ENCODE peak calls at places on chromosomes 11 and 22, in eight cellular contexts. H, Z, V, K, G, A, Q and F are unnamed samples. For H3K4me1, the result is how much of the 10 kb centered on the place peaks cover.

GRCh38 chr11:15525582-15525981 is 410.9 kb downstream of the INSC start:
- DNase-seq in H (no peak), Z (no peak), V (peak), K (no peak), G (no peak), A (no peak), Q (no peak), F (no peak)

GRCh38 chr11:77101043-77101537 is 1.6 kb upstream of the OMP start:
- DNase-seq in H (peak), Z (no peak), V (no peak), K (peak), G (peak), A (no peak), Q (peak), F (peak)

GRCh38 chr11:79312591-79313267 is 128.1 kb downstream of the TENM4 start:
- DNase-seq in H (no peak), Z (no peak), V (no peak), K (no peak), G (no peak), A (no peak), Q (peak), F (no peak)

GRCh38 chr22:46730568-46731245 is 7.3 kb downstream of the CERK start:
- DNase-seq in H (no peak), Z (no peak), V (no peak), K (no peak), G (no peak), A (no peak), Q (no peak), F (no peak)

GRCh38 chr11:1395773-1396374 is 6.1 kb downstream of the BRSK2 start:
- DNase-seq in H (no peak), Z (no peak), V (no peak), K (no peak), G (no peak), A (no peak), Q (no peak), F (no peak)

GRCh38 chr11:119741369-119742262 is 12.6 kb upstream of the NECTIN1 start:
- DNase-seq in H (peak), Z (no peak), V (peak), K (peak), G (peak), A (peak), Q (no peak), F (peak)

GRCh38 chr11:107017433-107018227 is 646 bp downstream of the GUCY1A2 start:
- DNase-seq in H (peak), Z (no peak), V (peak), K (peak), G (peak), A (peak), Q (no peak), F (peak)

GRCh38 chr11:27084407-27084985 is 43.9 kb downstream of the BBOX1 start:
- DNase-seq in H (no peak), Z (no peak), V (no peak), K (no peak), G (peak), A (no peak), Q (peak), F (no peak)

GRCh38 chr22:33049125-33049729 is 9.0 kb downstream of the SYN3 start:
- DNase-seq in H (peak), Z (peak), V (peak), K (peak), G (peak), A (no peak), Q (peak), F (peak)

GRCh38 chr22:39995346-39996252 is 845 bp downstream of the FAM83F start:
- DNase-seq in H (no peak), Z (no peak), V (peak), K (no peak), G (no peak), A (no peak), Q (no peak), F (no peak)

GRCh38 chr11:111730031-111730430 is 36.2 kb downstream of the PPP2R1B start:
- DNase-seq in H (no peak), Z (no peak), V (no peak), K (no peak), G (peak), A (no peak), Q (no peak), F (no peak)

GRCh38 chr11:405976-406795 is 8.6 kb downstream of the SIGIRR start:
- DNase-seq in H (no peak), Z (no peak), V (peak), K (no peak), G (no peak), A (no peak), Q (no peak), F (peak)

GRCh38 chr11:61895046-61895717 is 3.8 kb upstream of the FADS3 start:
- DNase-seq in H (no peak), Z (no peak), V (no peak), K (no peak), G (no peak), A (no peak), Q (no peak), F (no peak)
- H3K27ac ChIP-seq in H (no peak), Z (no peak), V (no peak), K (peak), G (no peak), A (no peak), Q (no peak), F (no peak)

GRCh38 chr22:38305481-38306448 is 11.5 kb downstream of the CSNK1E start:
- DNase-seq in H (no peak), Z (no peak), V (peak), K (no peak), G (no peak), A (no peak), Q (peak), F (no peak)

GRCh38 chr22:38302906-38303305 is 14.3 kb downstream of the CSNK1E start:
- DNase-seq in H (no peak), Z (no peak), V (no peak), K (no peak), G (no peak), A (no peak), Q (no peak), F (no peak)

GRCh38 chr22:38304526-38304925 is 12.7 kb downstream of the CSNK1E start:
- DNase-seq in H (no peak), Z (no peak), V (no peak), K (no peak), G (no peak), A (no peak), Q (no peak), F (no peak)

GRCh38 chr22:38300197-38300945 is 16.9 kb downstream of the CSNK1E start:
- DNase-seq in H (no peak), Z (no peak), V (no peak), K (no peak), G (no peak), A (no peak), Q (no peak), F (no peak)

DNA sequence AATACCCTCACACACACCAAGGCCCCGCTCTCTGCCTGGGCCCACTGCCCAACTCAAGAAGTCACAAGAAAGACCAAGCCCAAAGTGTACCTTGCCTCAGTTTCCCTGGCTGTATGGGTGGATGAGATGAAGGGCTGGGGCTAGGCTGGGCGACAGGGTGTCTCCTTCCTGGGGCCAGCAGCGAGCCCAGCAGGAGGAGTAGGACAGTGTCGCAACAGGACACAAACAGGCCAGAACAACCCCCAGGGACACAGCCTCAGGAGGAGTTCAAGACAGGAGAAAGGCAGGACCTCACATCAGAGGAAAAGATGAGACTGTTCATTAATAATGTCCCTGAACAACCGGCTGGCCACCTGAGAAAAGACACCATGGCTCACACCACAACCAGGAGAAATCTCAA is 13.3 kb downstream of the CSNK1E start:
- DNase-seq in H (no peak), Z (no peak), V (no peak), K (no peak), G (no peak), A (no peak), Q (no peak), F (no peak)
- H3K4me1 ChIP-seq in H (under half), Z (under half), V (under half), K (under half), G (under half), A (half or more), Q (under half), F (under half)

DNA sequence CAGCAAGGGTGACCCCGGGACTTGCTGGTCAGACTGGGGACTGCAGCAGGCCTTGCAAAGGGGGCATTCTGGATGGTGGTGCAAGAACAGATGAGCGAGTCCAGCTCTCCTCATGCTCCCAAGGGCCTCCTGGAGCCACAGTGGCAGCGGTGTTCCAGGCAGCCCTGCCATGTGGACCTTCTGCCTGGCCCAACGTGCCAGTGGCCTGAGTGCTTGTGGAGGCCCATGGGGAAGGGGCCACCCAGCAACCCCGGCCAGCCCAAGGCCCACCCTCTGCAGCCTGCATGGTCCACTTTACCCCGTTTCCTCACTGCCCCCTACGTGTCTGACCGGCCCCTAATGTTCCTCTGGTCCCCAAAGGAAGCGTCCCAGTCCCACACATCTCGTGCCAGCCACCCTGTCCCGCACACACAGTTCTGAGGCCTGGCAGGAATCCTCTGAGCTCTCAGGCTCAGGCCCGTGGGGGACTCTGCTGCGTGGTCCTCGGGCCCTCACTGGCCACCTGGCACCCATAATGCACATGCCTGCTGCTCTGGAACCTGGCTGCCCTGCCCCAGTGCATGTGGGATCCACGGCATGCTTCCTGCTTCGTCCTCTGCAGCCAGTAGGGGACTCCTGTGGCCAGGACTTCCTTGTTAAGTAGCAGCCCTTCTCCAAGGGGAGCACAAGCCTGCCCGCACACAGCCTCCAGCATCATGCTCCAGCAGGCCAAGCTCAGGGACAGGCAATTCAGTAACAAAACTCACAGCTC is 85.5 kb downstream of the DGCR2 start:
- DNase-seq in H (no peak), Z (no peak), V (no peak), K (no peak), G (no peak), A (no peak), Q (peak), F (peak)
- TF ChIP-seq CTCF in H (peak), Z (no peak), V (no peak), K (no peak), G (peak), A (peak), Q (no peak), F (no peak)

GRCh38 chr11:103700605-103701004 is 335.8 kb upstream of the DDI1 start:
- DNase-seq in H (no peak), Z (no peak), V (no peak), K (no peak), G (no peak), A (no peak), Q (peak), F (no peak)
- H3K27ac ChIP-seq in H (no peak), Z (no peak), V (peak), K (peak), G (no peak), A (no peak), Q (peak), F (no peak)

GRCh38 chr22:26551568-26551967 is 38.4 kb downstream of the TPST2 start:
- DNase-seq in H (no peak), Z (no peak), V (no peak), K (no peak), G (no peak), A (no peak), Q (no peak), F (no peak)
- H3K4me1 ChIP-seq in H (under half), Z (under half), V (half or more), K (under half), G (under half), A (under half), Q (under half), F (under half)

DNA sequence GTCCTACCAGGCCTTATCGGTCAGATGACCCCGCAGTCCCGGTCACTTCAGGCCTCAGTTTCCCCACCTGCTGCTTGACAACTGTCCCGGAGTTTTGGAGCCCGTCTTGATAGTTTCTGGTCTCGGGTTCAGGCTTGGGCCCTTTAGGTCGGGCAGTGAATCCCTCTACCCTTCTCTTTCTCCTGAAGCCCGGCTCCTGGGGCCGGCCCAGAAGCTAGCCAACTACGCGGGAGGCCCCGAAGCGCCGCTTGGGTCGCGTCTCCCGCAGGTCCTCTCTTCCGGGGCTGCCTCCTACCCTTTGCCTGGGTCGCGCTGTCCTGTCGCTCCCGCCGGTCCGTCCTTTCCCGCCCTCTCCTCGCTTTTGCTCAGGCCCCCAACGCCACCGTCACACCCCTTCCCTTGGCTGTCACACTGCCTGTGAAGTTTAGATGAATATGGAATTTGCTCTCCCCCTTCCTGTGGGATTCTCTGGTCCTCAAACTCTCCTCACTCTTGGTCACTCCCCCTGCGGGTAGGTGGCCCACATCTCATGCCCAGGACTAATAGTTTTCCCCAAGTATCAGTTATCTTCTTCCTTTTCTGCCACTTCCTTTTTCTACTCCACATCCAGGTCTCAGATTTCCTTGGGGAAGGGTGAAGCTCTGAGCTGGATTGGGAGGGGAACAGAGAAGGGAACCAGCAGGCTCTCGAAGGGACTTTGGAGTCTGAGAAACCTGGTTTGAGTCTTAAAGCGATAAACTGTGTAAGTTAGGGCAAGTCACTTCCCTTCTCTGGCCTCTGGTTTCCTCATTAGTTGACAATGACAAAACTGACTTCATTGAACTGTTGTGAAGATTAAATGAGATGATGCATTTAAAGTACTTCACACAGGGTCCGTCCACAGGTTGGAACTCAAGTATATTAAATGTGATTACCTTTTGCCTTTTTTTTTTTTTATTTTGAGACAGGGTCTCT is 791 bp downstream of the RAB1B start:
- DNase-seq in H (peak), Z (no peak), V (peak), K (peak), G (peak), A (peak), Q (peak), F (peak)
- TF ChIP-seq CTCF in H (peak), Z (no peak), V (no peak), K (no peak), G (peak), A (peak), Q (peak), F (peak)